ENCODE peak calls at places on chromosomes 5 and 9, in four cellular contexts. U is neural crest cell, G is type B pancreatic cell, W is activated B cell treated with CpG ODN at 0.5 μM for 24 hours. O is an unnamed sample.

GRCh38 chr9:93035106-93035660 is 23.3 kb upstream of the SUSD3 start:
- DNase-seq in U (no peak), W (no peak), G (no peak), O (no peak)

GRCh38 chr9:105978336-105978735 is 284.0 kb downstream of the TMEM38B start:
- DNase-seq in U (peak; percentile 34), W (no peak), G (no peak), O (no peak)

GRCh38 chr5:136020383-136021015 is 8.3 kb upstream of the TGFBI start:
- DNase-seq in U (no peak), G (no peak), W (no peak), O (no peak)

GRCh38 chr5:81819556-81820314 is 68.8 kb upstream of the SSBP2 start:
- DNase-seq in G (no peak), W (no peak), U (no peak), O (no peak)

GRCh38 chr5:124452389-124452788 is 294.1 kb downstream of the ZNF608 start:
- DNase-seq in U (peak; percentile 21), G (no peak), W (no peak), O (no peak)

GRCh38 chr9:127945942-127946341 is 8.3 kb upstream of the DPM2 start:
- DNase-seq in U (no peak), G (no peak), W (no peak), O (no peak)

GRCh38 chr5:41793156-41793770 is 77.0 kb downstream of the OXCT1 start:
- DNase-seq in U (no peak), G (no peak), W (no peak), O (no peak)

GRCh38 chr5:107456281-107456715 is 214.4 kb downstream of the EFNA5 start:
- DNase-seq in G (no peak), U (no peak), W (no peak), O (no peak)

GRCh38 chr9:98380065-98380681 is 124.7 kb upstream of the TBC1D2 start:
- DNase-seq in W (no peak), G (no peak), U (peak; percentile 15), O (peak; percentile 15)

GRCh38 chr5:31987985-31988710 is 186.0 kb downstream of the GOLPH3 start:
- DNase-seq in G (no peak), U (no peak), W (no peak), O (no peak)

GRCh38 chr5:72231989-72232703 is 87.9 kb downstream of the MRPS27 start:
- DNase-seq in U (no peak), G (no peak), W (no peak), O (no peak)

GRCh38 chr9:126650830-126651341 is 37.2 kb downstream of the LMX1B start:
- DNase-seq in W (no peak), G (no peak), U (no peak), O (no peak)

GRCh38 chr9:75184471-75184870 is 96.2 kb downstream of the OSTF1 start:
- DNase-seq in W (no peak), G (no peak), U (no peak), O (no peak)

GRCh38 chr9:2480255-2480837 is 141.2 kb upstream of the VLDLR start:
- DNase-seq in U (no peak), G (no peak), W (no peak), O (no peak)

GRCh38 chr9:136488247-136489214 is 5.7 kb upstream of the SEC16A start:
- DNase-seq in G (no peak), U (peak; percentile 76), W (peak; percentile 74), O (no peak)

GRCh38 chr5:150613991-150614650 is 26.3 kb upstream of the SYNPO start:
- DNase-seq in W (no peak), U (no peak), G (no peak), O (no peak)

GRCh38 chr9:129174724-129175514 is 3.1 kb downstream of the IER5L start:
- DNase-seq in U (peak; percentile 48), W (no peak), G (no peak), O (peak; percentile 34)

GRCh38 chr5:58849995-58850667 is 267.3 kb downstream of the RAB3C start:
- DNase-seq in G (no peak), U (peak; percentile 5), W (no peak), O (peak; percentile 20)

GRCh38 chr9:20593551-20593950 is 28.7 kb downstream of the MLLT3 start:
- DNase-seq in U (no peak), W (no peak), G (no peak), O (no peak)

GRCh38 chr5:60018091-60018490 is 124.6 kb upstream of the PDE4D start:
- DNase-seq in U (no peak), W (no peak), G (no peak), O (no peak)

GRCh38 chr5:120139039-120139438 is 325.1 kb upstream of the PRR16 start:
- DNase-seq in G (no peak), U (no peak), W (no peak), O (no peak)

GRCh38 chr9:129761901-129762359 is 9.1 kb upstream of the PTGES start:
- DNase-seq in G (no peak), W (no peak), U (no peak), O (no peak)

GRCh38 chr5:173139631-173140030 is 4.7 kb upstream of the BNIP1 start:
- DNase-seq in W (no peak), U (no peak), G (no peak), O (no peak)

GRCh38 chr5:173148354-173148753 is 4.0 kb downstream of the BNIP1 start:
- DNase-seq in G (no peak), U (no peak), W (no peak), O (no peak)

GRCh38 chr5:173140769-173141168 is 3.6 kb upstream of the BNIP1 start:
- DNase-seq in U (no peak), W (no peak), G (no peak), O (no peak)

GRCh38 chr5:173143567-173143966 is 764 bp upstream of the BNIP1 start:
- DNase-seq in W (no peak), U (no peak), G (no peak), O (no peak)

GRCh38 chr5:173144200-173145176 is at the start of gene BNIP1:
- DNase-seq in W (peak; percentile 97), U (peak; percentile 99), G (peak; percentile 96), O (peak; percentile 76)
- TF ChIP-seq CTCF in W (peak; percentile 54), U (peak; percentile 95), G (peak; percentile 95), O (peak; percentile 93)

GRCh38 chr5:141245250-141245717 is at the start of gene PCDHB15:
- DNase-seq in G (no peak), W (no peak), U (peak; percentile 29), O (no peak)
- TF ChIP-seq CTCF in G (peak; percentile 67), W (no peak), U (peak; percentile 57), O (peak; percentile 0)

GRCh38 chr9:133876144-133876543 is 116.0 kb downstream of the VAV2 start:
- DNase-seq in W (no peak), U (peak; percentile 40), G (no peak), O (no peak)
- TF ChIP-seq CTCF in W (no peak), U (peak; percentile 52), G (peak; percentile 62), O (peak; percentile 31)

DNA sequence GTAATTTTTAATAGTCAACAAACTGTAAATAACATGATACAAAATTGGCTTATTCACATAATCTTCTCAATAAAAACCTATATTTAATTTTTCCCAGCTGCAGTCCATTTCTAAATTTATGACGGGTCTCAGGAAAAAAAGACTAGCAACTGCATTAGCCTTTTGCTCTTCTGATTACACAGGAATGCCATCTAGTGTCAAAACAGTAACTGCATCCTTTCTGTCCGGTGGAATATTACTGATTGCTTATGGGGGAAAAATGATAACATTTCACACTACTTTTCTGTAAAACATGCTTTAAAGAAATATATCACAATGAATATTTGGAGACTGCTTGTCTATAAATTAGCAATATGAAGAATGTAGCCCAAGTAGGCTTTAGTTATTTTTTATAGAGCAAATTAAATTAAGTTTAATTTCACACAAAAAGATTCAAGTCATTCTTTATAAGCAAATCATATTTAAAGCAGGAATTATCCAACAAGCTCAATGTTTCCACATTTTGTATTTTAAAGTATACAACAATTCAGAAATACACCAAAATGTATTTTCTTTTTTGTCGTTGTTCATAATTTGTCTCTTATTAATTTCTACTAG is 534.7 kb downstream of the CDH10 start:
- DNase-seq in G (no peak), U (no peak), W (no peak), O (no peak)
- TF ChIP-seq CTCF in G (peak; percentile 73), U (peak; percentile 69), W (no peak), O (peak; percentile 62)